ENCODE peak calls at places on chromosomes 1 and 21, in eight cellular contexts. S is cardiac fibroblast, B is HFF-Myc, U is heart right ventricle, O is fibroblast of pulmonary artery, Q is body of pancreas, G is right lobe of liver, W is lower leg skin. H is an unnamed sample.

GRCh38 chr1:43376723-43377235 is 9.0 kb upstream of the ELOVL1 start:
- DNase-seq in W (no peak), S (no peak), O (no peak), Q (no peak), B (no peak), G (no peak), U (no peak), H (no peak)

GRCh38 chr1:159005676-159006075 is 4.0 kb upstream of the IFI16 start:
- DNase-seq in Q (no peak), U (peak), O (peak), G (peak), S (peak), B (no peak), W (no peak), H (peak)

GRCh38 chr1:43557744-43558245 is 27.1 kb downstream of the PTPRF start:
- DNase-seq in G (no peak), U (no peak), W (no peak), B (no peak), Q (no peak), S (peak), O (no peak), H (peak)

GRCh38 chr1:162214202-162214601 is 144.7 kb downstream of the NOS1AP start:
- DNase-seq in G (no peak), U (no peak), S (no peak), Q (no peak), B (no peak), W (no peak), O (no peak), H (no peak)

GRCh38 chr1:93905051-93905450 is 4.2 kb downstream of the GCLM start:
- DNase-seq in W (no peak), G (no peak), O (peak), U (no peak), Q (no peak), S (peak), B (no peak), H (no peak)

GRCh38 chr21:26207021-26207420 is 36.5 kb upstream of the APP start:
- DNase-seq in Q (no peak), O (no peak), G (no peak), S (no peak), B (no peak), U (no peak), W (no peak), H (no peak)

GRCh38 chr1:228205526-228206436 is 2.1 kb upstream of the OBSCN start:
- DNase-seq in Q (no peak), S (no peak), B (no peak), G (no peak), O (no peak), U (no peak), W (no peak), H (no peak)

GRCh38 chr1:165114022-165114888 is 242.3 kb downstream of the LMX1A start:
- DNase-seq in G (no peak), O (peak), B (peak), Q (peak), U (no peak), S (peak), W (peak), H (peak)

GRCh38 chr21:39114871-39115658 is 68.2 kb downstream of the PSMG1 start:
- DNase-seq in Q (no peak), G (no peak), O (peak), W (no peak), B (no peak), U (no peak), S (peak), H (peak)

GRCh38 chr1:207031632-207032258 is 811 bp downstream of the C1orf116 start:
- DNase-seq in S (no peak), O (no peak), Q (peak), W (peak), G (peak), B (no peak), U (no peak), H (no peak)

GRCh38 chr1:41322835-41323234 is 38.4 kb upstream of the FOXO6 start:
- DNase-seq in Q (no peak), S (peak), O (no peak), B (no peak), W (no peak), G (peak), U (peak), H (peak)

GRCh38 chr1:179425186-179425585 is 59.4 kb downstream of the AXDND1 start:
- DNase-seq in B (no peak), U (no peak), Q (no peak), O (no peak), S (no peak), G (no peak), W (no peak), H (no peak)

GRCh38 chr1:54516249-54516920 is 31.6 kb upstream of the ACOT11 start:
- DNase-seq in Q (no peak), U (no peak), O (no peak), G (no peak), B (no peak), W (no peak), S (no peak), H (no peak)

GRCh38 chr1:34590211-34590623 is 164.6 kb upstream of the GJB5 start:
- DNase-seq in G (peak), B (no peak), W (no peak), O (no peak), Q (peak), U (no peak), S (no peak), H (no peak)

DNA sequence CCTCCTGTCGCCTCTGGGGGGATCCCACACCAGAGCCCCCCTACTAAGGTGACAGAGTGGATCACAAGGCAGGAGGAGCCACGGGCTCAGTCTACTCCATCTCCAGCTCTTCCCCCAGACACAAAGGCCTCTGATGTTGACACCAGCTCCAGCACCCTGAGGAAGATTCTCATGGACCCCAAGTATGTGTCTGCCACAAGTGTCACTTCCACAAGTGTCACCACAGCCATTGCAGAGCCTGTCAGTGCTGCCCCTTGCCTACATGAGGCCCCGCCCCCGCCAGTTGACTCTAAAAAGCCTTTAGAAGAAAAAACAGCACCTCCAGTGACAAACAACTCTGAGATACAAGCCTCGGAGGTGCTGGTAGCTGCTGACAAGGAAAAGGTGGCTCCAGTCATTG is 42.2 kb downstream of the ZBTB17 start:
- DNase-seq in S (no peak), U (no peak), Q (no peak), B (no peak), G (no peak), W (peak), O (no peak), H (no peak)
- H3K4me3 ChIP-seq in S (no peak), U (no peak), Q (no peak), B (no peak), G (no peak), W (no peak), O (no peak), H (no peak)

DNA sequence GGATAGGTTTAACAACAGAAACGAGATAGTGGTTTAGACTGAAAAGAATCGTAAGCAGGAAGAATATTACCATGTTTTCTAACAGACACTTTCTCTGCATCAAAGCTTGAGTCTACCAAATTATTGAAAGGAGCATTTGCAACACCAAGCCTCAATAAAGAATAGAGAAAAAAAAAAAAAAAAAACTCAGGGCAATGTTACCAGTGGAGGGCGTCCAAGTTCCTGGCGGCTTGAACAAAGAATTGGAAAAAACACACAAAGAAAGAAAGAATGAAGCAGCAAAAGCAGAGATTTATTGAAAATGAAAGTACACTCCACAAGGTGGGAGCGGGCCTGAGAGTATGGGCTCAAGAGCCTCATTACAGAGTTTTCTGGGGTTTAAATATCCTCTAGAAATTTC is 686.5 kb upstream of the ADGRL2 start:
- DNase-seq in Q (no peak), S (no peak), O (no peak), G (no peak), U (no peak), B (no peak), W (no peak), H (no peak)
- TF ChIP-seq CTCF in Q (no peak), S (no peak), O (no peak), G (no peak), U (no peak), B (no peak), W (no peak), H (no peak)

GRCh38 chr1:21439721-21440629 is at the start of gene NBPF3:
- DNase-seq in U (peak), S (peak), O (peak), Q (peak), W (peak), G (peak), B (no peak), H (peak)

GRCh38 chr1:21435646-21436487 is 4.1 kb upstream of the NBPF3 start:
- DNase-seq in S (no peak), O (no peak), G (no peak), W (no peak), Q (no peak), B (no peak), U (no peak), H (no peak)

GRCh38 chr1:21436488-21437340 is 3.2 kb upstream of the NBPF3 start:
- DNase-seq in Q (peak), U (peak), W (no peak), G (no peak), S (no peak), B (no peak), O (no peak), H (no peak)

GRCh38 chr1:21439345-21439720 is 604 bp upstream of the NBPF3 start:
- DNase-seq in S (no peak), G (no peak), B (no peak), O (no peak), W (no peak), U (no peak), Q (no peak), H (no peak)

GRCh38 chr1:21437341-21437640 is 2.6 kb upstream of the NBPF3 start:
- DNase-seq in U (no peak), O (no peak), G (no peak), S (no peak), W (no peak), B (no peak), Q (no peak), H (no peak)
- H3K4me3 ChIP-seq in U (peak), O (no peak), G (no peak), S (no peak), W (no peak), B (no peak), Q (no peak), H (no peak)

GRCh38 chr1:181151378-181152326 is 63.2 kb downstream of the IER5 start:
- DNase-seq in S (peak), B (peak), U (peak), G (no peak), W (no peak), O (peak), Q (no peak), H (peak)

GRCh38 chr1:181150842-181151241 is 62.3 kb downstream of the IER5 start:
- DNase-seq in Q (no peak), B (no peak), U (no peak), W (no peak), O (no peak), S (no peak), G (no peak), H (no peak)

GRCh38 chr1:181155339-181155738 is 66.8 kb downstream of the IER5 start:
- DNase-seq in S (no peak), O (no peak), W (no peak), Q (no peak), G (no peak), B (no peak), U (no peak), H (no peak)

GRCh38 chr1:181153634-181153961 is 65.1 kb downstream of the IER5 start:
- DNase-seq in W (no peak), B (no peak), S (no peak), U (no peak), G (no peak), O (no peak), Q (no peak), H (no peak)

GRCh38 chr1:181152892-181153633 is 64.6 kb downstream of the IER5 start:
- DNase-seq in W (peak), Q (peak), O (peak), U (peak), G (peak), S (peak), B (no peak), H (peak)
- TF ChIP-seq CTCF in W (no peak), Q (no peak), O (peak), U (peak), G (no peak), S (peak), B (no peak), H (peak)

GRCh38 chr1:168343566-168343965 is 62.9 kb downstream of the TBX19 start:
- DNase-seq in W (no peak), O (no peak), Q (no peak), G (no peak), B (no peak), S (no peak), U (no peak), H (no peak)

GRCh38 chr1:168340796-168341510 is 60.3 kb downstream of the TBX19 start:
- DNase-seq in B (no peak), W (no peak), Q (no peak), S (no peak), O (no peak), U (no peak), G (no peak), H (no peak)

GRCh38 chr1:168341576-168341975 is 60.9 kb downstream of the TBX19 start:
- DNase-seq in W (no peak), G (no peak), S (peak), O (peak), B (no peak), Q (no peak), U (no peak), H (peak)

GRCh38 chr1:168345939-168346338 is 65.3 kb downstream of the TBX19 start:
- DNase-seq in B (no peak), W (no peak), U (no peak), Q (no peak), G (no peak), O (no peak), S (no peak), H (no peak)

GRCh38 chr1:168342572-168343280 is 62.0 kb downstream of the TBX19 start:
- DNase-seq in S (peak), W (peak), Q (peak), B (peak), O (peak), U (peak), G (peak), H (peak)
- H3K4me3 ChIP-seq in S (peak), W (no peak), Q (no peak), B (no peak), O (peak), U (peak), G (no peak), H (peak)

H was measured in AG10803.